ENCODE peak calls at places on chromosomes 12 and 14, in eight cellular contexts. A, C, B, Y, I, O, R and G are unnamed samples.

GRCh38 chr12:11723993-11724392 is 74.5 kb downstream of the ETV6 start:
- DNase-seq in A (peak), C (peak), B (no peak), Y (no peak), I (no peak), O (no peak), R (no peak), G (no peak)

GRCh38 chr14:21476526-21476924 is 234 bp downstream of the RAB2B start:
- DNase-seq in A (no peak), C (peak), B (peak), Y (peak), I (peak), O (peak), R (peak), G (no peak)

GRCh38 chr12:86376052-86376451 is 119.9 kb upstream of the MGAT4C start:
- DNase-seq in A (peak), C (no peak), B (no peak), Y (no peak), I (no peak), O (no peak), R (no peak), G (no peak)

GRCh38 chr12:18496156-18496555 is 234.8 kb downstream of the PIK3C2G start:
- DNase-seq in A (no peak), C (no peak), B (no peak), Y (no peak), I (no peak), O (no peak), R (no peak), G (no peak)

GRCh38 chr14:95291859-95292542 is 27.7 kb downstream of the CLMN start:
- DNase-seq in A (no peak), C (no peak), B (peak), Y (no peak), I (peak), O (peak), R (no peak), G (no peak)

GRCh38 chr12:90611891-90612290 is 343.1 kb downstream of the CCER1 start:
- DNase-seq in A (no peak), C (no peak), B (no peak), Y (no peak), I (no peak), O (no peak), R (no peak), G (no peak)

GRCh38 chr12:57404966-57405640 is 25.7 kb downstream of the R3HDM2 start:
- DNase-seq in A (no peak), C (no peak), B (no peak), Y (no peak), I (no peak), O (no peak), R (no peak), G (no peak)

GRCh38 chr12:57464569-57464968 is 5.0 kb downstream of the GLI1 start:
- DNase-seq in A (no peak), C (no peak), B (no peak), Y (no peak), I (no peak), O (no peak), R (no peak), G (no peak)

GRCh38 chr12:49133590-49133989 is 2.4 kb upstream of the TUBA1B start:
- DNase-seq in A (no peak), C (no peak), B (no peak), Y (no peak), I (no peak), O (no peak), R (no peak), G (no peak)

GRCh38 chr12:77133566-77133965 is 68.2 kb upstream of the E2F7 start:
- DNase-seq in A (peak), C (peak), B (no peak), Y (no peak), I (no peak), O (no peak), R (no peak), G (peak)

GRCh38 chr14:95619785-95620417 is 66.3 kb upstream of the TCL1B start:
- DNase-seq in A (peak), C (no peak), B (no peak), Y (no peak), I (no peak), O (no peak), R (no peak), G (no peak)

GRCh38 chr12:123532021-123532420 is 1.5 kb downstream of the RILPL1 start:
- DNase-seq in A (no peak), C (no peak), B (no peak), Y (no peak), I (no peak), O (no peak), R (no peak), G (no peak)

GRCh38 chr12:89353188-89353822 is 1.0 kb upstream of the DUSP6 start:
- DNase-seq in A (peak), C (peak), B (peak), Y (peak), I (peak), O (no peak), R (peak), G (peak)

GRCh38 chr12:71890475-71890874 is 48.2 kb upstream of the TPH2 start:
- DNase-seq in A (no peak), C (no peak), B (no peak), Y (no peak), I (no peak), O (no peak), R (no peak), G (no peak)

GRCh38 chr12:84727964-84728363 is 184.6 kb downstream of the SLC6A15 start:
- DNase-seq in A (peak), C (no peak), B (no peak), Y (no peak), I (no peak), O (peak), R (no peak), G (no peak)

GRCh38 chr12:11765421-11765816 is 115.9 kb downstream of the ETV6 start:
- DNase-seq in A (no peak), C (no peak), B (no peak), Y (no peak), I (no peak), O (no peak), R (no peak), G (no peak)

GRCh38 chr12:76266797-76267196 is 81.4 kb downstream of the BBS10 start:
- DNase-seq in A (no peak), C (no peak), B (no peak), Y (no peak), I (peak), O (peak), R (no peak), G (no peak)

GRCh38 chr14:21001218-21001617 is 2.1 kb downstream of the SLC39A2 start:
- DNase-seq in A (peak), C (no peak), B (no peak), Y (no peak), I (no peak), O (no peak), R (no peak), G (no peak)

GRCh38 chr12:49665384-49665783 is 41.8 kb downstream of the FMNL3 start:
- DNase-seq in A (no peak), C (no peak), B (no peak), Y (no peak), I (no peak), O (no peak), R (no peak), G (no peak)

GRCh38 chr14:105392161-105393090 is 5.9 kb upstream of the TEX22 start:
- DNase-seq in A (no peak), C (no peak), B (no peak), Y (no peak), I (no peak), O (no peak), R (no peak), G (no peak)

GRCh38 chr12:130846386-130846785 is 7.3 kb upstream of the STX2 start:
- DNase-seq in A (no peak), C (no peak), B (no peak), Y (no peak), I (no peak), O (no peak), R (no peak), G (no peak)

GRCh38 chr12:110023634-110024023 is 24.4 kb downstream of the ANKRD13A start:
- DNase-seq in A (no peak), C (no peak), B (peak), Y (no peak), I (no peak), O (no peak), R (no peak), G (no peak)

GRCh38 chr12:3445127-3445978 is 45.6 kb upstream of the PRMT8 start:
- DNase-seq in A (no peak), C (no peak), B (no peak), Y (no peak), I (no peak), O (no peak), R (no peak), G (no peak)

GRCh38 chr12:106415134-106415533 is 57.6 kb downstream of the POLR3B start:
- DNase-seq in A (no peak), C (no peak), B (no peak), Y (no peak), I (no peak), O (no peak), R (no peak), G (no peak)

GRCh38 chr14:92597873-92598548 is 84.4 kb downstream of the RIN3 start:
- DNase-seq in A (no peak), C (no peak), B (no peak), Y (no peak), I (no peak), O (no peak), R (no peak), G (no peak)

GRCh38 chr14:104441275-104442106 is 138.1 kb upstream of the C14orf180 start:
- DNase-seq in A (no peak), C (no peak), B (no peak), Y (no peak), I (no peak), O (no peak), R (no peak), G (no peak)

GRCh38 chr14:103404920-103405319 is 19.7 kb downstream of the MARK3 start:
- DNase-seq in A (no peak), C (no peak), B (no peak), Y (no peak), I (no peak), O (no peak), R (no peak), G (no peak)

GRCh38 chr14:95460647-95461478 is 55.6 kb downstream of the SYNE3 start:
- DNase-seq in A (peak), C (peak), B (peak), Y (peak), I (no peak), O (peak), R (no peak), G (no peak)

GRCh38 chr12:31218203-31219025 is 107.5 kb downstream of the SINHCAF start:
- DNase-seq in A (peak), C (no peak), B (no peak), Y (no peak), I (no peak), O (no peak), R (no peak), G (no peak)

GRCh38 chr12:109678732-109679131 is 34.9 kb upstream of the FAM222A start:
- DNase-seq in A (no peak), C (peak), B (no peak), Y (no peak), I (no peak), O (no peak), R (no peak), G (no peak)

GRCh38 chr12:122517877-122518276 is 8.9 kb downstream of the RSRC2 start:
- DNase-seq in A (no peak), C (no peak), B (no peak), Y (no peak), I (no peak), O (no peak), R (no peak), G (no peak)

GRCh38 chr14:77051101-77051500 is 22.6 kb upstream of the IRF2BPL start:
- DNase-seq in A (no peak), C (no peak), B (peak), Y (no peak), I (no peak), O (no peak), R (no peak), G (no peak)

GRCh38 chr12:108578813-108579212 is 16.4 kb downstream of the ISCU start:
- DNase-seq in A (no peak), C (no peak), B (no peak), Y (no peak), I (no peak), O (no peak), R (no peak), G (no peak)

GRCh38 chr12:65518771-65519170 is 240.3 kb downstream of the MSRB3 start:
- DNase-seq in A (no peak), C (no peak), B (no peak), Y (no peak), I (no peak), O (no peak), R (no peak), G (no peak)

GRCh38 chr12:128857173-128857770 is 4.0 kb downstream of the GLT1D1 start:
- DNase-seq in A (no peak), C (no peak), B (no peak), Y (no peak), I (no peak), O (no peak), R (no peak), G (no peak)

GRCh38 chr14:70721542-70721941 is 79.8 kb downstream of the TTC9 start:
- DNase-seq in A (no peak), C (no peak), B (no peak), Y (no peak), I (no peak), O (no peak), R (no peak), G (no peak)